ENCODE peak calls at places on chromosomes 13 and 19, in four cellular contexts. L, X, O and A are unnamed samples.
A peak's percentile ranks its signal among the peaks of the same experiment; 100 is the strongest.

GRCh38 chr13:34107814-34108213 is 289.9 kb downstream of the RFC3 start:
- DNase-seq in L (no peak), O (no peak), X (no peak), A (no peak)

GRCh38 chr19:39430675-39431593 is 4.8 kb downstream of the RPS16 start:
- DNase-seq in X (peak; percentile 78), O (no peak), L (no peak), A (no peak)

GRCh38 chr19:18021121-18021755 is 13.3 kb downstream of the ARRDC2 start:
- DNase-seq in O (peak; percentile 65), X (peak; percentile 90), L (peak; percentile 97), A (no peak)

GRCh38 chr13:79309690-79310089 is 96.4 kb downstream of the RBM26 start:
- DNase-seq in L (no peak), O (no peak), X (no peak), A (no peak)

GRCh38 chr13:76153239-76153638 is 517.1 kb downstream of the LMO7 start:
- DNase-seq in L (no peak), O (no peak), X (no peak), A (no peak)

GRCh38 chr19:30887042-30887441 is 462.2 kb downstream of the TSHZ3 start:
- DNase-seq in L (no peak), O (no peak), X (no peak), A (no peak)

GRCh38 chr19:344625-345319 is at the start of gene MIER2:
- DNase-seq in L (peak; percentile 89), O (peak; percentile 65), X (peak; percentile 92), A (peak; percentile 27)

GRCh38 chr19:6424190-6424938 is at the start of gene KHSRP:
- DNase-seq in L (no peak), O (no peak), X (peak; percentile 77), A (no peak)

GRCh38 chr13:29993716-29994488 is 143.5 kb upstream of the UBL3 start:
- DNase-seq in X (no peak), L (no peak), O (no peak), A (no peak)

GRCh38 chr13:24220086-24220703 is 59.7 kb downstream of the SPATA13 start:
- DNase-seq in O (peak; percentile 63), X (no peak), L (no peak), A (peak; percentile 52)

GRCh38 chr19:48554385-48555091 is 2.6 kb downstream of the SULT2B1 start:
- DNase-seq in O (peak; percentile 18), X (no peak), L (no peak), A (no peak)

GRCh38 chr13:29548722-29549446 is 46.6 kb downstream of the SLC7A1 start:
- DNase-seq in X (no peak), L (no peak), O (peak; percentile 74), A (no peak)

GRCh38 chr19:14507704-14508246 is 10.4 kb downstream of the DNAJB1 start:
- DNase-seq in O (no peak), X (no peak), L (no peak), A (no peak)

GRCh38 chr19:33292595-33293254 is 9.6 kb downstream of the CEBPA start:
- DNase-seq in L (no peak), X (peak; percentile 82), O (no peak), A (no peak)

GRCh38 chr13:26589754-26590153 is 32.3 kb downstream of the WASF3 start:
- DNase-seq in L (no peak), X (no peak), O (no peak), A (no peak)

GRCh38 chr13:60931858-60932546 is 483.6 kb downstream of the PCDH20 start:
- DNase-seq in L (no peak), X (no peak), O (no peak), A (no peak)

GRCh38 chr19:41276231-41276630 is 12.1 kb downstream of the HNRNPUL1 start:
- DNase-seq in X (no peak), L (peak; percentile 17), O (no peak), A (no peak)

GRCh38 chr13:30456290-30456689 is 9.4 kb downstream of the HMGB1 start:
- DNase-seq in X (no peak), L (no peak), O (no peak), A (no peak)

GRCh38 chr19:40228863-40229262 is 2.4 kb upstream of the CCNP start:
- DNase-seq in X (no peak), L (no peak), O (no peak), A (no peak)

GRCh38 chr19:41997851-41998229 is 3.8 kb upstream of the ATP1A3 start:
- DNase-seq in O (no peak), L (no peak), X (no peak), A (no peak)

GRCh38 chr19:18053571-18054219 is 33.0 kb downstream of the IL12RB1 start:
- DNase-seq in X (no peak), L (no peak), O (no peak), A (no peak)

GRCh38 chr13:105997436-105998232 is 537.8 kb downstream of the EFNB2 start:
- DNase-seq in O (no peak), L (no peak), X (no peak), A (no peak)

GRCh38 chr13:51726446-51727185 is 77.3 kb downstream of the DHRS12 start:
- DNase-seq in L (no peak), X (no peak), O (no peak), A (no peak)

GRCh38 chr19:21580101-21580500 is 74.7 kb downstream of the ZNF429 start:
- DNase-seq in L (no peak), X (no peak), O (no peak), A (no peak)

GRCh38 chr13:30924321-30924720 is 8.1 kb upstream of the TEX26 start:
- DNase-seq in O (no peak), L (no peak), X (no peak), A (no peak)

GRCh38 chr13:106291006-106291405 is 244.5 kb downstream of the EFNB2 start:
- DNase-seq in O (no peak), L (no peak), X (no peak), A (no peak)

GRCh38 chr13:105519766-105520165 is 1015.7 kb downstream of the EFNB2 start:
- DNase-seq in L (no peak), X (no peak), O (no peak), A (no peak)

GRCh38 chr13:46103037-46103436 is 1.8 kb downstream of the CPB2 start:
- DNase-seq in O (no peak), X (no peak), L (no peak), A (no peak)

GRCh38 chr13:51221108-51221507 is 1.1 kb upstream of the FAM124A start:
- DNase-seq in O (no peak), L (no peak), X (no peak), A (no peak)

GRCh38 chr19:7983995-7984837 is 21.2 kb downstream of the ELAVL1 start:
- DNase-seq in L (no peak), X (no peak), O (no peak), A (no peak)

GRCh38 chr19:18520848-18521691 is 800 bp downstream of the ELL start:
- DNase-seq in L (no peak), X (peak; percentile 77), O (peak; percentile 40), A (no peak)

GRCh38 chr13:19089315-19089714 is 92.3 kb downstream of the TUBA3C start:
- DNase-seq in O (no peak), L (no peak), X (no peak), A (no peak)

GRCh38 chr13:30464496-30465351 is 1.0 kb downstream of the HMGB1 start:
- DNase-seq in L (peak; percentile 84), O (peak; percentile 69), X (peak; percentile 88), A (no peak)

GRCh38 chr13:67077132-67077531 is 153.0 kb downstream of the PCDH9 start:
- DNase-seq in L (no peak), X (no peak), O (no peak), A (no peak)

GRCh38 chr13:32022292-32022691 is 9.3 kb upstream of the FRY start:
- DNase-seq in X (no peak), L (no peak), O (no peak), A (no peak)

GRCh38 chr19:49196527-49197240 is 39.1 kb downstream of the TRPM4 start:
- DNase-seq in L (peak; percentile 73), O (no peak), X (no peak), A (no peak)

GRCh38 chr19:36652958-36653357 is 13.7 kb downstream of the ZNF461 start:
- DNase-seq in X (no peak), L (no peak), O (no peak), A (no peak)
- H3K36me3 ChIP-seq in X (peaks cover 57% of the 10 kb centered on the region), L (peaks cover 99% of the 10 kb centered on the region), O (peaks cover 79% of the 10 kb centered on the region), A (no peaks in the 10 kb centered on the region)

GRCh38 chr19:4225902-4226301 is 3.4 kb upstream of the EBI3 start:
- DNase-seq in O (no peak), X (no peak), L (no peak), A (no peak)

GRCh38 chr19:4232614-4233281 is 3.4 kb downstream of the EBI3 start:
- DNase-seq in O (no peak), X (no peak), L (no peak), A (no peak)

GRCh38 chr19:4227771-4228170 is 1.6 kb upstream of the EBI3 start:
- DNase-seq in L (no peak), X (no peak), O (no peak), A (no peak)

GRCh38 chr19:4228765-4229178 is 551 bp upstream of the EBI3 start:
- DNase-seq in L (no peak), O (no peak), X (no peak), A (no peak)

DNA sequence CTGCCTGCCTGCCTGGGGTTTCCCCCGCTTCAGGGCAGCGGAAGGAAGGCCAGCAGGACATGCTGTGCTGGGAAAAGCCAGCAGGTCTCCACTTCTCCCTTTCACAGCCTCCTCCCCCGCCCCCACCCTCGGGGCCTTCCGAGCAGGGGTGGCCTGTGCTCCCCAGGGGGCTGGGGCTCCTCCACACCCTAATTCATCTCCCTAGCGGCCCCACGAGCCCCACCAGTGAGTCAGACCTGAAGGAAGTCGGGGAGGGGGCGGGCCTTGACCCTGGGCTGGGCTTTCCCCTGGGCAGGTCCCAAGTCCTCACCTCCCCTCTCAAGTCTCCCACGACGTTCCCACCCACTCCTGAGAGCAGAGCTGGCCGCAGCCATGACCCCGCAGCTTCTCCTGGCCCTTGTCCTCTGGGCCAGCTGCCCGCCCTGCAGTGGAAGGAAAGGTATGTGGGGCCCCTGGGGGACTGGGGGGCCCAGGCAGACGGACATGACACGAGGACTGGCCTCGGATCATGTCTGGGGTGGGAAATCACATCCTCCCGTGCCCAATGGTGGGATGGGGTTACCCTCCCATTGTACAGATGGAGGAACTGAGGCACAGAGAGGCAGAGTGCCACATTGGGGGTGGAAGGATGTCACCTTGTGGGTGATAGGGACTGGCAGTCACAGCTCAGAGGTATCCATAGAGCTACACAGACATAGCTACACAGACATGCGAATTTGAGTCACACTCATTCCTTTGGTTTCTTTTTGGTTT is at the start of gene EBI3:
- DNase-seq in L (no peak), X (no peak), O (no peak), A (no peak)
- H3K4me3 ChIP-seq in L (no peak within 1 kb of the TSS), X (no peak within 1 kb of the TSS), O (no peak within 1 kb of the TSS), A (no peak within 1 kb of the TSS)

DNA sequence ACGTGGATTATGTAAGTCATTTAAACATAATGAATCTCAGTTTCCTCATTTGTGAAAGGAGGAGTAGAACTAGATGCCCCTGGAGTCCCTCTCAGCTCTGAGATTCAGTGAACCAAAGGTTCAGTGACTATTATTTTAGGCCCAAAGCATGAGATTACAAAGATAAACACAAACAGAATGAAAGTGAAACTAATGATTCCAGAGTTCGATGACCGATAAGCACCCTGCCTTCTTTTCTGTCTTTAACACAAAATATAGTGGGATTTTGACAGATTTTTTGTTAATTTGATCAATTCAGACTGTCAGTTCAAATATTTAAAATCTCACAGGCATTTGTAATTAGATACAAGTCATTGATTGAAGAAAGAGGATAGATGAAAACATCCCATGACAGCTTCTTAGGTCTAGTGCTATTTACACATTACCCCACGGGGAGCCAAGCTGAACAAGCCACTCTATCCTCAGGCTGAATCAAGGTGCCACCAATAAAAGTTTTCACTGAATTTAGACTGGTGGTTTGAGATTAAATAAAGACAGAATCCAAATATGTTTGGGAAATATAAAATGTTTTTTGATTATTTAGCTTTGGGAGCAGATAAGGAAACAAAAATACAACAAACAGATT is 64.6 kb upstream of the RAP2A start:
- DNase-seq in X (no peak), L (no peak), O (no peak), A (no peak)
- H3K36me3 ChIP-seq in X (peaks cover 21% of the 10 kb centered on the region), L (peaks cover 24% of the 10 kb centered on the region), O (peaks cover 48% of the 10 kb centered on the region), A (no peaks in the 10 kb centered on the region)

GRCh38 chr13:99298056-99298455 is 9.1 kb downstream of the GPR183 start:
- DNase-seq in O (no peak), L (no peak), X (no peak), A (no peak)
- H3K4me3 ChIP-seq in O (no peak overlapping the region), L (no peak overlapping the region), X (no peak overlapping the region), A (no peak overlapping the region)